ENCODE peak calls at places on chromosomes 13 and 19, in nine cellular contexts. L is neural progenitor cell; U is body of pancreas; K is iPS-NIHi11; A is T-helper 2 cell; I is stomach; T is effector memory CD4-positive, alpha-beta T cell; Q is cardiac muscle cell; J is T-helper 9 cell. V is an unnamed sample.

GRCh38 chr19:40687525-40688016 is 2.9 kb downstream of the NUMBL start:
- DNase-seq in I (peak; percentile 75), U (peak; percentile 62), Q (no peak), K (no peak), L (no peak), T (no peak), J (no peak), A (no peak), V (no peak)

GRCh38 chr19:13016628-13017305 is 21.5 kb downstream of the NFIX start:
- DNase-seq in Q (no peak), T (no peak), J (no peak), A (no peak), L (peak; percentile 75), I (no peak), K (no peak), U (no peak), V (no peak)

GRCh38 chr19:44925114-44925891 is 10.9 kb downstream of the APOC1 start:
- DNase-seq in I (peak; percentile 52), J (no peak), T (no peak), U (peak; percentile 83), Q (no peak), A (no peak), K (no peak), L (no peak), V (no peak)

GRCh38 chr13:94722596-94722995 is 10.3 kb upstream of the SOX21 start:
- DNase-seq in L (peak; percentile 46), K (no peak), J (no peak), A (no peak), Q (no peak), I (no peak), T (no peak), U (no peak), V (no peak)

GRCh38 chr19:7226749-7227148 is 67.5 kb downstream of the INSR start:
- DNase-seq in L (no peak), K (no peak), A (no peak), J (no peak), I (no peak), T (no peak), Q (no peak), U (no peak), V (no peak)

GRCh38 chr13:43831088-43831487 is 44.3 kb upstream of the ENOX1 start:
- DNase-seq in A (no peak), T (no peak), L (no peak), K (no peak), I (no peak), U (no peak), J (no peak), Q (no peak), V (no peak)

GRCh38 chr13:39840201-39840600 is 184.7 kb downstream of the COG6 start:
- DNase-seq in U (no peak), I (no peak), L (no peak), Q (no peak), A (no peak), T (no peak), J (no peak), K (no peak), V (no peak)

GRCh38 chr19:18906605-18907519 is 10.9 kb upstream of the CERS1 start:
- DNase-seq in I (no peak), J (no peak), A (no peak), L (no peak), Q (no peak), U (no peak), T (no peak), K (no peak), V (no peak)

GRCh38 chr19:39167461-39168257 is 29.1 kb upstream of the NCCRP1 start:
- DNase-seq in Q (no peak), J (no peak), T (no peak), I (peak; percentile 87), K (peak; percentile 81), A (no peak), L (no peak), U (peak; percentile 70), V (no peak)

GRCh38 chr19:7652061-7652641 is 15.2 kb downstream of the STXBP2 start:
- DNase-seq in L (peak; percentile 92), T (peak; percentile 78), Q (peak; percentile 85), J (peak; percentile 91), U (peak; percentile 94), K (peak; percentile 91), I (peak; percentile 91), A (peak; percentile 78), V (peak; percentile 86)

GRCh38 chr13:31046711-31047279 is 114.3 kb downstream of the TEX26 start:
- DNase-seq in U (peak; percentile 31), Q (peak; percentile 57), K (no peak), L (peak; percentile 10), I (no peak), J (no peak), A (no peak), T (no peak), V (no peak)

GRCh38 chr13:33721719-33722118 is 96.2 kb upstream of the RFC3 start:
- DNase-seq in A (no peak), Q (peak; percentile 50), K (no peak), I (no peak), U (no peak), L (no peak), J (no peak), T (no peak), V (no peak)

GRCh38 chr19:38290631-38291147 is 13.4 kb upstream of the C19orf33 start:
- DNase-seq in U (peak; percentile 91), K (peak; percentile 18), J (no peak), Q (no peak), I (peak; percentile 95), L (no peak), A (no peak), T (no peak), V (no peak)

GRCh38 chr19:11942008-11942842 is 17.3 kb downstream of the ZNF700 start:
- DNase-seq in L (no peak), Q (no peak), A (no peak), T (no peak), K (no peak), J (no peak), I (no peak), U (no peak), V (no peak)

GRCh38 chr19:1082165-1082927 is 12.8 kb downstream of the POLR2E start:
- DNase-seq in J (peak; percentile 79), Q (peak; percentile 91), K (peak; percentile 97), U (peak; percentile 97), I (peak; percentile 96), L (peak; percentile 98), T (peak; percentile 76), A (peak; percentile 89), V (peak; percentile 79)

GRCh38 chr13:75365724-75366173 is 116.2 kb downstream of the TBC1D4 start:
- DNase-seq in U (no peak), I (no peak), L (no peak), A (no peak), T (no peak), Q (no peak), J (no peak), K (no peak), V (no peak)